ENCODE peak calls at places on chromosomes 16 and 17, in five cellular contexts. One of them, this sample, is unnamed.

GRCh38 chr17:47973541-47973940 is 2.6 kb downstream of the CDK5RAP3 start:
- DNase-seq in mesendoderm: no peak
- DNase-seq in H9: no peak
- DNase-seq in neural progenitor cell: no peak
- DNase-seq in SK-N-SH: no peak
- DNase-seq in this sample: no peak

GRCh38 chr16:21625026-21625425 is 25.6 kb downstream of the METTL9 start:
- DNase-seq in mesendoderm: no peak
- DNase-seq in H9: no peak
- DNase-seq in neural progenitor cell: no peak
- DNase-seq in SK-N-SH: no peak
- DNase-seq in this sample: no peak

GRCh38 chr17:29707212-29707571 is 84.5 kb upstream of the CORO6 start:
- DNase-seq in mesendoderm: no peak
- DNase-seq in H9: no peak
- DNase-seq in neural progenitor cell: no peak
- DNase-seq in SK-N-SH: no peak
- DNase-seq in this sample: no peak

GRCh38 chr17:47703671-47704070 is 9.7 kb downstream of the TBKBP1 start:
- DNase-seq in mesendoderm: no peak
- DNase-seq in H9: no peak
- DNase-seq in neural progenitor cell: no peak
- DNase-seq in SK-N-SH: no peak
- DNase-seq in this sample: no peak

GRCh38 chr17:46837521-46837920 is 13.9 kb upstream of the WNT9B start:
- DNase-seq in mesendoderm: no peak
- DNase-seq in H9: no peak
- DNase-seq in neural progenitor cell: no peak
- DNase-seq in SK-N-SH: no peak
- DNase-seq in this sample: no peak

GRCh38 chr17:39151680-39152058 is 232 bp upstream of the PLXDC1 start:
- DNase-seq in mesendoderm: no peak
- DNase-seq in H9: no peak
- DNase-seq in neural progenitor cell: no peak
- DNase-seq in SK-N-SH: no peak
- DNase-seq in this sample: no peak

GRCh38 chr17:83064732-83065659 is 14.4 kb upstream of the METRNL start:
- DNase-seq in mesendoderm: no peak
- DNase-seq in H9: peak; percentile 27
- DNase-seq in neural progenitor cell: no peak
- DNase-seq in SK-N-SH: no peak
- DNase-seq in this sample: no peak

GRCh38 chr17:14604920-14605599 is 304.2 kb downstream of the HS3ST3B1 start:
- DNase-seq in mesendoderm: no peak
- DNase-seq in H9: no peak
- DNase-seq in neural progenitor cell: no peak
- DNase-seq in SK-N-SH: no peak
- DNase-seq in this sample: no peak

GRCh38 chr16:89491974-89492687 is 1.8 kb upstream of the ANKRD11 start:
- DNase-seq in mesendoderm: no peak
- DNase-seq in H9: no peak
- DNase-seq in neural progenitor cell: no peak
- DNase-seq in SK-N-SH: peak; percentile 44
- DNase-seq in this sample: no peak

GRCh38 chr17:69286257-69286656 is 40.7 kb downstream of the ABCA5 start:
- DNase-seq in mesendoderm: no peak
- DNase-seq in H9: no peak
- DNase-seq in neural progenitor cell: no peak
- DNase-seq in SK-N-SH: no peak
- DNase-seq in this sample: no peak

GRCh38 chr16:1770328-1771071 is 843 bp downstream of the NME3 start:
- DNase-seq in mesendoderm: peak; percentile 70
- DNase-seq in H9: peak; percentile 77
- DNase-seq in neural progenitor cell: peak; percentile 55
- DNase-seq in SK-N-SH: peak; percentile 76
- DNase-seq in this sample: peak; percentile 56

GRCh38 chr17:13353590-13353989 is 248.1 kb downstream of the HS3ST3A1 start:
- DNase-seq in mesendoderm: no peak
- DNase-seq in H9: no peak
- DNase-seq in neural progenitor cell: no peak
- DNase-seq in SK-N-SH: peak; percentile 68
- DNase-seq in this sample: no peak

GRCh38 chr16:49557070-49557446 is 183.5 kb downstream of the C16orf78 start:
- DNase-seq in mesendoderm: peak; percentile 84
- DNase-seq in H9: peak; percentile 74
- DNase-seq in neural progenitor cell: peak; percentile 91
- DNase-seq in SK-N-SH: no peak
- DNase-seq in this sample: no peak

GRCh38 chr16:78115659-78116058 is 16.2 kb downstream of the WWOX start:
- DNase-seq in mesendoderm: no peak
- DNase-seq in H9: no peak
- DNase-seq in neural progenitor cell: no peak
- DNase-seq in SK-N-SH: no peak
- DNase-seq in this sample: no peak

GRCh38 chr17:50421308-50422031 is 4.5 kb upstream of the ACSF2 start:
- DNase-seq in mesendoderm: no peak
- DNase-seq in H9: no peak
- DNase-seq in neural progenitor cell: no peak
- DNase-seq in SK-N-SH: no peak
- DNase-seq in this sample: peak; percentile 65

GRCh38 chr17:4786111-4786491 is at the start of gene VMO1:
- DNase-seq in mesendoderm: no peak
- DNase-seq in H9: peak; percentile 56
- DNase-seq in neural progenitor cell: peak; percentile 45
- DNase-seq in SK-N-SH: peak; percentile 73
- DNase-seq in this sample: no peak

GRCh38 chr16:77584205-77584859 is 138.0 kb upstream of the NUDT7 start:
- DNase-seq in mesendoderm: peak; percentile 52
- DNase-seq in H9: peak; percentile 42
- DNase-seq in neural progenitor cell: peak; percentile 70
- DNase-seq in SK-N-SH: peak; percentile 55
- DNase-seq in this sample: peak; percentile 89

GRCh38 chr17:67258836-67259468 is 14.0 kb upstream of the HELZ start:
- DNase-seq in mesendoderm: no peak
- DNase-seq in H9: peak; percentile 21
- DNase-seq in neural progenitor cell: no peak
- DNase-seq in SK-N-SH: no peak
- DNase-seq in this sample: no peak

GRCh38 chr17:17120716-17121115 is 78.5 kb downstream of the MPRIP start:
- DNase-seq in mesendoderm: no peak
- DNase-seq in H9: no peak
- DNase-seq in neural progenitor cell: no peak
- DNase-seq in SK-N-SH: peak; percentile 57
- DNase-seq in this sample: no peak

GRCh38 chr17:11296994-11297393 is 56.0 kb downstream of the SHISA6 start:
- DNase-seq in mesendoderm: peak; percentile 56
- DNase-seq in H9: no peak
- DNase-seq in neural progenitor cell: peak; percentile 36
- DNase-seq in SK-N-SH: peak; percentile 15
- DNase-seq in this sample: no peak

GRCh38 chr17:80990921-80991644 is 558 bp upstream of the CHMP6 start:
- DNase-seq in mesendoderm: no peak
- DNase-seq in H9: no peak
- DNase-seq in neural progenitor cell: no peak
- DNase-seq in SK-N-SH: peak; percentile 45
- DNase-seq in this sample: no peak

GRCh38 chr17:1108810-1109605 is 70.8 kb downstream of the ABR start:
- DNase-seq in mesendoderm: peak; percentile 25
- DNase-seq in H9: no peak
- DNase-seq in neural progenitor cell: peak; percentile 68
- DNase-seq in SK-N-SH: peak; percentile 85
- DNase-seq in this sample: peak; percentile 42

GRCh38 chr17:21194688-21195087 is 19.3 kb downstream of the TMEM11 start:
- DNase-seq in mesendoderm: no peak
- DNase-seq in H9: no peak
- DNase-seq in neural progenitor cell: no peak
- DNase-seq in SK-N-SH: peak; percentile 70
- DNase-seq in this sample: no peak

GRCh38 chr17:30323895-30324319 is 9.9 kb downstream of the TMIGD1 start:
- DNase-seq in mesendoderm: no peak
- DNase-seq in H9: no peak
- DNase-seq in neural progenitor cell: no peak
- DNase-seq in SK-N-SH: no peak
- DNase-seq in this sample: peak; percentile 40

GRCh38 chr16:60203525-60204124 is 1469.5 kb upstream of the GOT2 start:
- DNase-seq in mesendoderm: peak; percentile 54
- DNase-seq in H9: no peak
- DNase-seq in neural progenitor cell: peak; percentile 26
- DNase-seq in SK-N-SH: peak; percentile 2
- DNase-seq in this sample: peak; percentile 49

GRCh38 chr17:14299261-14300093 is 1.4 kb upstream of the HS3ST3B1 start:
- DNase-seq in mesendoderm: peak; percentile 63
- DNase-seq in H9: peak; percentile 79
- DNase-seq in neural progenitor cell: peak; percentile 78
- DNase-seq in SK-N-SH: no peak
- DNase-seq in this sample: peak; percentile 20

GRCh38 chr17:28252436-28252835 is 66.6 kb upstream of the TMEM97 start:
- DNase-seq in mesendoderm: no peak
- DNase-seq in H9: no peak
- DNase-seq in neural progenitor cell: no peak
- DNase-seq in SK-N-SH: no peak
- DNase-seq in this sample: no peak

GRCh38 chr16:81251871-81252270 is 13.4 kb downstream of the BCO1 start:
- DNase-seq in mesendoderm: peak; percentile 45
- DNase-seq in H9: no peak
- DNase-seq in neural progenitor cell: no peak
- DNase-seq in SK-N-SH: no peak
- DNase-seq in this sample: no peak

GRCh38 chr17:1989135-1989534 is 36.0 kb downstream of the RTN4RL1 start:
- DNase-seq in mesendoderm: no peak
- DNase-seq in H9: no peak
- DNase-seq in neural progenitor cell: no peak
- DNase-seq in SK-N-SH: no peak
- DNase-seq in this sample: no peak

GRCh38 chr16:799948-800833 is at the start of gene GNG13:
- DNase-seq in mesendoderm: peak; percentile 55
- DNase-seq in H9: peak; percentile 74
- DNase-seq in neural progenitor cell: peak; percentile 84
- DNase-seq in SK-N-SH: peak; percentile 74
- DNase-seq in this sample: no peak

GRCh38 chr16:84115919-84116719 is 623 bp downstream of the MBTPS1 start:
- DNase-seq in mesendoderm: peak; percentile 67
- DNase-seq in H9: no peak
- DNase-seq in neural progenitor cell: no peak
- DNase-seq in SK-N-SH: no peak
- DNase-seq in this sample: peak; percentile 52

GRCh38 chr16:11076259-11077018 is 132.1 kb downstream of the CLEC16A start:
- DNase-seq in mesendoderm: no peak
- DNase-seq in H9: no peak
- DNase-seq in neural progenitor cell: peak; percentile 24
- DNase-seq in SK-N-SH: no peak
- DNase-seq in this sample: no peak
- H3K4me2 ChIP-seq in mesendoderm: no peak overlapping the region
- H3K4me2 ChIP-seq in H9: no peak overlapping the region
- H3K4me2 ChIP-seq in neural progenitor cell: no peak overlapping the region
- H3K4me2 ChIP-seq in SK-N-SH: no peak overlapping the region
- H3K4me2 ChIP-seq in this sample: no peak overlapping the region

GRCh38 chr16:30152517-30152916 is 29.5 kb upstream of the MAPK3 start:
- DNase-seq in mesendoderm: no peak
- DNase-seq in H9: no peak
- DNase-seq in neural progenitor cell: no peak
- DNase-seq in SK-N-SH: no peak
- DNase-seq in this sample: no peak

GRCh38 chr16:30148101-30148500 is 25.1 kb upstream of the MAPK3 start:
- DNase-seq in mesendoderm: no peak
- DNase-seq in H9: no peak
- DNase-seq in neural progenitor cell: no peak
- DNase-seq in SK-N-SH: no peak
- DNase-seq in this sample: no peak

GRCh38 chr16:30155188-30155587 is 28.2 kb upstream of the CORO1A start:
- DNase-seq in mesendoderm: no peak
- DNase-seq in H9: no peak
- DNase-seq in neural progenitor cell: no peak
- DNase-seq in SK-N-SH: no peak
- DNase-seq in this sample: no peak

GRCh38 chr16:30149250-30149885 is 26.3 kb upstream of the MAPK3 start:
- DNase-seq in mesendoderm: no peak
- DNase-seq in H9: no peak
- DNase-seq in neural progenitor cell: no peak
- DNase-seq in SK-N-SH: no peak
- DNase-seq in this sample: no peak

GRCh38 chr16:30151091-30151490 is 28.1 kb upstream of the MAPK3 start:
- DNase-seq in mesendoderm: no peak
- DNase-seq in H9: no peak
- DNase-seq in neural progenitor cell: no peak
- DNase-seq in SK-N-SH: no peak
- DNase-seq in this sample: no peak
- H3K4me2 ChIP-seq in mesendoderm: no peak overlapping the region
- H3K4me2 ChIP-seq in H9: no peak overlapping the region
- H3K4me2 ChIP-seq in neural progenitor cell: no peak overlapping the region
- H3K4me2 ChIP-seq in SK-N-SH: no peak overlapping the region
- H3K4me2 ChIP-seq in this sample: no peak overlapping the region

GRCh38 chr17:78896091-78896833 is 6.7 kb downstream of the CEP295NL start:
- DNase-seq in mesendoderm: no peak
- DNase-seq in H9: no peak
- DNase-seq in neural progenitor cell: no peak
- DNase-seq in SK-N-SH: peak; percentile 39
- DNase-seq in this sample: no peak
- H3K4me2 ChIP-seq in mesendoderm: no peak overlapping the region
- H3K4me2 ChIP-seq in H9: no peak overlapping the region
- H3K4me2 ChIP-seq in neural progenitor cell: no peak overlapping the region
- H3K4me2 ChIP-seq in SK-N-SH: no peak overlapping the region
- H3K4me2 ChIP-seq in this sample: no peak overlapping the region

GRCh38 chr17:75093543-75094158 is 5.9 kb downstream of the SLC16A5 start:
- DNase-seq in mesendoderm: no peak
- DNase-seq in H9: no peak
- DNase-seq in neural progenitor cell: no peak
- DNase-seq in SK-N-SH: no peak
- DNase-seq in this sample: no peak

GRCh38 chr17:75094871-75095399 is 7.2 kb downstream of the SLC16A5 start:
- DNase-seq in mesendoderm: no peak
- DNase-seq in H9: no peak
- DNase-seq in neural progenitor cell: no peak
- DNase-seq in SK-N-SH: peak; percentile 57
- DNase-seq in this sample: no peak

GRCh38 chr17:75090871-75091854 is 3.4 kb downstream of the SLC16A5 start:
- DNase-seq in mesendoderm: no peak
- DNase-seq in H9: peak; percentile 55
- DNase-seq in neural progenitor cell: no peak
- DNase-seq in SK-N-SH: peak; percentile 62
- DNase-seq in this sample: no peak

GRCh38 chr17:75088902-75089417 is 1.2 kb downstream of the SLC16A5 start:
- DNase-seq in mesendoderm: peak; percentile 83
- DNase-seq in H9: peak; percentile 78
- DNase-seq in neural progenitor cell: no peak
- DNase-seq in SK-N-SH: no peak
- DNase-seq in this sample: peak; percentile 69

DNA sequence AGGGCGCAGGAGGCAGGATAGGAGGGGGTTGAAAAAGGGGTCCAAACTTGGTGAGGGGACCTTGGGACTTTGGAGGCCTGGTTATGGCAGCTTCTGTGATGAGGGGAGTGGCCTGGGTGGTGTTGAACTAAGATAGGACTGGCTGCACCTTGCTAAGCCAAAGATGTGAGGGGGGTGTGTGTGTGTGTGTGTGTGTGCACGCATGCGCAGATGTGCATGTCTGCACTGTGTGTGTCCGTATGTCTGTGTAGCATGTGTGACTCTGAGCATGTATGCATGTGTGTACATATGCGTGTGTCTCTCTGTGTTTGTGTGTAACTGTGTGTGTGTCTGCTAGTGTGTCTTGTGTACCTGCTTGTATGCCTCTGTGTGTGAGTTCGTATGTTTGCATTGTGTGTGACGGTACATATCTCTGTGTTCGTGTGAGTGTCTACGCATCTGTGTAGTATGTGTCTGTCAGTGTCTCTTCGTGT is 4.1 kb downstream of the SLC16A5 start:
- DNase-seq in mesendoderm: no peak
- DNase-seq in H9: no peak
- DNase-seq in neural progenitor cell: no peak
- DNase-seq in SK-N-SH: no peak
- DNase-seq in this sample: no peak
- H3K4me2 ChIP-seq in mesendoderm: peak overlapping the region; percentile 16
- H3K4me2 ChIP-seq in H9: no peak overlapping the region
- H3K4me2 ChIP-seq in neural progenitor cell: peak overlapping the region; percentile 3
- H3K4me2 ChIP-seq in SK-N-SH: no peak overlapping the region
- H3K4me2 ChIP-seq in this sample: no peak overlapping the region